ENCODE peak calls at places on chromosome 12, in ten cellular contexts. X is aorta; H is AG08396; Z is activated CD4-positive, CD25-positive, alpha-beta regulatory T cell treated with anti-CD3 and anti-CD28 coated beads, Interleukin-2, amount 50 U/mL, for 16 hours; T is sciatic nerve; Q is frontal cortex; L is endothelial cell of umbilical vein; C is ovary; E is naive thymus-derived CD8-positive, alpha-beta T cell; V is lower leg skin. U is an unnamed sample.

GRCh38 chr12:2016862-2017723 is 12.8 kb upstream of the DCP1B start:
- DNase-seq in X (no peak), H (no peak), Z (no peak), T (no peak), Q (no peak), L (no peak), C (no peak), E (no peak), V (no peak), U (no peak)

GRCh38 chr12:107597695-107598410 is 87.7 kb upstream of the PWP1 start:
- DNase-seq in X (no peak), H (no peak), Z (no peak), T (no peak), Q (no peak), L (no peak), C (no peak), E (no peak), V (no peak), U (no peak)

GRCh38 chr12:104957388-104958008 is 592 bp downstream of the SLC41A2 start:
- DNase-seq in X (peak), H (no peak), Z (no peak), T (no peak), Q (peak), L (peak), C (no peak), E (peak), V (no peak), U (no peak)

GRCh38 chr12:124914392-124915248 is at the start of gene UBC:
- DNase-seq in X (peak), H (peak), Z (peak), T (peak), Q (peak), L (peak), C (peak), E (peak), V (peak), U (no peak)

GRCh38 chr12:52761802-52762201 is 15.3 kb downstream of the KRT76 start:
- DNase-seq in X (no peak), H (no peak), Z (no peak), T (no peak), Q (no peak), L (no peak), C (no peak), E (no peak), V (no peak), U (no peak)

GRCh38 chr12:63276537-63277365 is 125.8 kb upstream of the AVPR1A start:
- DNase-seq in X (no peak), H (peak), Z (no peak), T (no peak), Q (no peak), L (peak), C (no peak), E (no peak), V (no peak), U (no peak)

GRCh38 chr12:22527999-22528398 is 16.3 kb downstream of the C2CD5 start:
- DNase-seq in X (no peak), H (peak), Z (no peak), T (no peak), Q (no peak), L (peak), C (no peak), E (no peak), V (no peak), U (no peak)

GRCh38 chr12:20808521-20808920 is 2.0 kb upstream of the SLCO1B3 start:
- DNase-seq in X (no peak), H (no peak), Z (no peak), T (no peak), Q (no peak), L (peak), C (no peak), E (no peak), V (no peak), U (no peak)

GRCh38 chr12:84627582-84627981 is 285.0 kb downstream of the SLC6A15 start:
- DNase-seq in X (no peak), H (no peak), Z (no peak), T (no peak), Q (no peak), L (no peak), C (no peak), E (no peak), V (no peak), U (no peak)

GRCh38 chr12:47881826-47882427 is 22.9 kb downstream of the VDR start:
- DNase-seq in X (peak), H (peak), Z (no peak), T (no peak), Q (no peak), L (no peak), C (no peak), E (no peak), V (no peak), U (no peak)

GRCh38 chr12:115096673-115097349 is 412.8 kb upstream of the TBX3 start:
- DNase-seq in X (no peak), H (peak), Z (no peak), T (no peak), Q (no peak), L (no peak), C (no peak), E (no peak), V (no peak), U (no peak)

GRCh38 chr12:93526786-93527428 is 45.6 kb upstream of the SOCS2 start:
- DNase-seq in X (no peak), H (peak), Z (no peak), T (no peak), Q (no peak), L (peak), C (no peak), E (no peak), V (no peak), U (no peak)

GRCh38 chr12:32809846-32810245 is 54.1 kb upstream of the YARS2 start:
- DNase-seq in X (no peak), H (no peak), Z (no peak), T (no peak), Q (no peak), L (no peak), C (no peak), E (no peak), V (no peak), U (no peak)

GRCh38 chr12:9673404-9674225 is 4.1 kb downstream of the CLEC2D start:
- DNase-seq in X (peak), H (peak), Z (peak), T (peak), Q (no peak), L (peak), C (peak), E (peak), V (no peak), U (no peak)

GRCh38 chr12:58268080-58268479 is 326.7 kb downstream of the ATP23 start:
- DNase-seq in X (no peak), H (no peak), Z (no peak), T (no peak), Q (no peak), L (peak), C (no peak), E (no peak), V (no peak), U (no peak)

GRCh38 chr12:16475521-16475920 is 128.1 kb downstream of the MGST1 start:
- DNase-seq in X (no peak), H (no peak), Z (no peak), T (no peak), Q (no peak), L (no peak), C (no peak), E (no peak), V (no peak), U (no peak)

GRCh38 chr12:47221256-47222023 is 141.7 kb upstream of the AMIGO2 start:
- DNase-seq in X (no peak), H (no peak), Z (no peak), T (no peak), Q (no peak), L (no peak), C (no peak), E (no peak), V (no peak), U (no peak)

GRCh38 chr12:65524666-65525065 is 246.2 kb downstream of the MSRB3 start:
- DNase-seq in X (no peak), H (no peak), Z (no peak), T (no peak), Q (no peak), L (peak), C (no peak), E (no peak), V (no peak), U (no peak)

GRCh38 chr12:90090929-90091651 is 382.5 kb upstream of the ATP2B1 start:
- DNase-seq in X (peak), H (peak), Z (no peak), T (no peak), Q (no peak), L (peak), C (no peak), E (no peak), V (no peak), U (no peak)

GRCh38 chr12:56931474-56931978 is 2.7 kb downstream of the SDR9C7 start:
- DNase-seq in X (no peak), H (no peak), Z (no peak), T (no peak), Q (no peak), L (peak), C (no peak), E (no peak), V (no peak), U (no peak)

GRCh38 chr12:124928095-124928911 is 13.9 kb upstream of the UBC start:
- DNase-seq in X (peak), H (peak), Z (no peak), T (peak), Q (no peak), L (peak), C (peak), E (no peak), V (peak), U (no peak)